ENCODE peak calls at places on chromosome 3, in six cellular contexts. V, W, Z, U, D and X are unnamed samples.

GRCh38 chr3:9932535-9932842 is 1.1 kb upstream of the CRELD1 start:
- DNase-seq in W (no peak), U (no peak), Z (no peak), V (no peak), D (no peak), X (no peak)

GRCh38 chr3:68997887-68998286 is 15.6 kb downstream of the EOGT start:
- DNase-seq in D (no peak), W (no peak), U (no peak), Z (no peak), V (no peak), X (no peak)

GRCh38 chr3:1183320-1184048 is 90.7 kb downstream of the CNTN6 start:
- DNase-seq in W (no peak), U (no peak), D (no peak), V (no peak), Z (no peak), X (no peak)

GRCh38 chr3:152817400-152817799 is 17.5 kb upstream of the P2RY1 start:
- DNase-seq in D (no peak), W (no peak), V (no peak), Z (no peak), U (no peak), X (no peak)

GRCh38 chr3:158748237-158748828 is 16.1 kb upstream of the RARRES1 start:
- DNase-seq in V (no peak), U (no peak), D (peak), Z (no peak), W (no peak), X (no peak)

GRCh38 chr3:127775398-127776109 is 46.8 kb downstream of the MGLL start:
- DNase-seq in V (peak), W (peak), D (no peak), U (no peak), Z (peak), X (no peak)

GRCh38 chr3:177488740-177489139 is 291.5 kb upstream of the TBL1XR1 start:
- DNase-seq in U (no peak), Z (no peak), D (no peak), V (peak), W (no peak), X (no peak)

GRCh38 chr3:87218560-87218959 is 8.5 kb upstream of the CHMP2B start:
- DNase-seq in U (no peak), V (no peak), D (no peak), W (no peak), Z (no peak), X (no peak)

GRCh38 chr3:16151109-16151508 is 23.4 kb upstream of the GALNT15 start:
- DNase-seq in W (peak), V (no peak), D (peak), Z (peak), U (no peak), X (peak)

GRCh38 chr3:102193255-102193654 is 241.6 kb upstream of the ZPLD1 start:
- DNase-seq in D (no peak), W (no peak), Z (no peak), V (no peak), U (no peak), X (no peak)

GRCh38 chr3:147392083-147392916 is 14.0 kb downstream of the ZIC4 start:
- DNase-seq in W (no peak), Z (no peak), U (no peak), D (no peak), V (no peak), X (peak)

GRCh38 chr3:141406265-141406664 is 38.0 kb downstream of the ZBTB38 start:
- DNase-seq in V (no peak), U (no peak), Z (no peak), W (no peak), D (no peak), X (no peak)

GRCh38 chr3:105842943-105843342 is 25.9 kb downstream of the CBLB start:
- DNase-seq in W (no peak), V (no peak), D (no peak), U (no peak), Z (no peak), X (no peak)

GRCh38 chr3:59774613-59775012 is 724.8 kb upstream of the CFAP20DC start:
- DNase-seq in V (no peak), D (no peak), U (no peak), W (no peak), Z (no peak), X (no peak)

GRCh38 chr3:102178817-102179216 is 256.0 kb upstream of the ZPLD1 start:
- DNase-seq in V (no peak), U (no peak), W (no peak), D (no peak), Z (no peak), X (no peak)

GRCh38 chr3:154015307-154015706 is 105.9 kb upstream of the ARHGEF26 start:
- DNase-seq in W (no peak), V (no peak), Z (no peak), U (no peak), D (no peak), X (no peak)

GRCh38 chr3:197750396-197750831 is 731 bp downstream of the FYTTD1 start:
- DNase-seq in D (peak), Z (no peak), W (peak), U (peak), V (peak), X (peak)

GRCh38 chr3:179265092-179265491 is 14.2 kb upstream of the KCNMB3 start:
- DNase-seq in V (no peak), D (no peak), Z (no peak), U (no peak), W (no peak), X (no peak)

GRCh38 chr3:43247556-43248186 is 38.7 kb upstream of the SNRK start:
- DNase-seq in D (no peak), Z (no peak), V (no peak), W (no peak), U (no peak), X (no peak)

GRCh38 chr3:16094644-16095272 is 79.7 kb upstream of the GALNT15 start:
- DNase-seq in W (no peak), D (no peak), U (no peak), Z (no peak), V (no peak), X (no peak)

GRCh38 chr3:186502138-186502941 is 41.8 kb downstream of the CRYGS start:
- DNase-seq in U (no peak), Z (no peak), W (no peak), V (peak), D (no peak), X (no peak)

DNA sequence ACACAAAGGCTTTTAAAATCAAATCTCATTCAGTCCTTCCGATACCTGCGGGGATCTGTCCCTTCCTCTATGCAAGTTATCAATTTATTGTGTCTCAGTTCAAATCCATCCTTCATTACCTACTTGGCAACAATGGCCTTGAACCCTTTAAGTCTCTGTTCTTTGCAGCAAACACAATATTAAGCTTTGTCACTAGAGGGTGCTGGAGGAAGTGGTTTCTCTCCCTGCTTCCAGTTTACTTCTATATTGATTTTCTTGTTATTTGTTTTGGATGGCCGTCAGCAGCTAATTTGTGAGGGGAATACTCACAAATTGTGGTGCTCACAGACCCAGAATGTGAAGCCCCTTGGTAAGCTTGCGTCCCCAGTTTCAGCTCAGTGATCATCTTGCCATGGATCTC is 278.3 kb downstream of the FGF12 start:
- DNase-seq in U (no peak), D (no peak), V (peak), W (no peak), Z (no peak), X (no peak)
- TF ChIP-seq CTCF in U (no peak), D (no peak), V (peak), W (peak), Z (no peak), X (peak)

DNA sequence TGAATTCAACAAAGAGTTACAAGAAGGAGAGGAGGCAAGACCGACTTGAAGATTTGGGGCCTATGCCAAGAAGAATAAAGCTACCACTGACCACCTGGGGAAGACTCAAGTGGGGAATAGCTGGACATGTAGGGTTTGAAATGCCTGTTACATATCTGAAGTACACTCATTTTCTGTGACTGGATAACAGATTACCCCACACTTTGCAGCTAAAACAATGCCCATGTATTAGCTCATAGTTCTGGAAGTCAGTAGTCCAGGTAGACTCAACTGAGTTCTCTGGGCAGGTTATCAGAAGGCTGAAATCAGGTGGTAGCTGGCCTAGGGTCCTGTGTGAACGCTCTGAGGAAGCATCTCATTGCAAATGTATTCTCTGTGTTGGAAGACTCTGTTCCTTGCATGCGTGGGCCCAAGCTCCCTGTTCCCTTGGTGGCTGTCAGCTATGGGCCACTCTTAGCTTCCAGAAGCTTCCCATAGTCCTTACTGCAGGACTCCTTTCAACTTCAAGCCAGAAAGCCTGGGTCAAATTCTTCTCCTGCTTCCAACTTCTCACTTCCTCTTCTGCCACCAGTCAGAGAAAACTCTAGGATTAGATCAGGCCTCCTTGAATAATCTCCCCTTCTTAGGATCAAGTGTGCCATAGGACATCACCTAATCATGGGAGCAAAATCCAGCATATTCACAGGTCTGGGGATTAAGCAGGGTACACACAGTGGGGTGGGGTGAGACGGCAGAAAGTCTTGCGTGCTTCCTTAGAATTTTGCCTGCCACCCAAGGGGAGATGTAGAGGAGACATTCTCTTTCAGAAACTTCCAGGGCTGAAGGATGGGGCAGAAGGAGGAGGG is 187.8 kb downstream of the SHQ1 start:
- DNase-seq in Z (no peak), D (no peak), U (no peak), W (no peak), V (no peak), X (no peak)
- TF ChIP-seq POLR2A in Z (no peak), D (no peak), U (no peak), W (no peak), V (no peak), X (no peak)

GRCh38 chr3:194585880-194586281 is 47.3 kb downstream of the TMEM44 start:
- DNase-seq in U (no peak), Z (no peak), D (no peak), V (no peak), W (no peak), X (no peak)
- TF ChIP-seq CTCF in U (no peak), Z (no peak), D (no peak), V (no peak), W (no peak), X (no peak)

DNA sequence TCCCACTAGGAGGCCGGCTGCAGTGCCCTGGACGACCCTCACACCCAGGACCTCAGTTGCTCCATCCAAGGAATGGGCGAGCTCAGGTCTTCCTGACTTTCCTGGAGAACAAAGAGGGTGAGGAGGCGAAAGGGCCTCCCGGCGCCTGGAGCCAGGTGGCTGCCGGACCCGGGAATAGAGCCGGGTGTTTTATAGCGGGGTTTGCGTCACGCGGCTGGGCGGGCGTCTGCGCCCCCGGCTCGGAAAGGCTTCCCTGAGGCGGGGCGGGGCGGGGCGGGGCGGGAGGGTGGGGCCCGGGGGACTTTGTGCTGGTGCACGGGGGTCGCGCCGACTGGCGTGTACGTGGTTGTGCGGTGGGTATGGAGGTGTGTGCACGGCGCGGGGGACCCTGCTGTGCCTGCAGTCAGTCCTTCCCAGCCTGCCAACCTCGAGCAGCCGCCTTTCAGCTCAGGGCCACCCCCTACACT is 4.6 kb upstream of the PRKCD start:
- DNase-seq in W (no peak), V (no peak), U (no peak), D (peak), Z (no peak), X (peak)
- TF ChIP-seq POLR2A in W (no peak), V (no peak), U (peak), D (peak), Z (no peak), X (peak)

DNA sequence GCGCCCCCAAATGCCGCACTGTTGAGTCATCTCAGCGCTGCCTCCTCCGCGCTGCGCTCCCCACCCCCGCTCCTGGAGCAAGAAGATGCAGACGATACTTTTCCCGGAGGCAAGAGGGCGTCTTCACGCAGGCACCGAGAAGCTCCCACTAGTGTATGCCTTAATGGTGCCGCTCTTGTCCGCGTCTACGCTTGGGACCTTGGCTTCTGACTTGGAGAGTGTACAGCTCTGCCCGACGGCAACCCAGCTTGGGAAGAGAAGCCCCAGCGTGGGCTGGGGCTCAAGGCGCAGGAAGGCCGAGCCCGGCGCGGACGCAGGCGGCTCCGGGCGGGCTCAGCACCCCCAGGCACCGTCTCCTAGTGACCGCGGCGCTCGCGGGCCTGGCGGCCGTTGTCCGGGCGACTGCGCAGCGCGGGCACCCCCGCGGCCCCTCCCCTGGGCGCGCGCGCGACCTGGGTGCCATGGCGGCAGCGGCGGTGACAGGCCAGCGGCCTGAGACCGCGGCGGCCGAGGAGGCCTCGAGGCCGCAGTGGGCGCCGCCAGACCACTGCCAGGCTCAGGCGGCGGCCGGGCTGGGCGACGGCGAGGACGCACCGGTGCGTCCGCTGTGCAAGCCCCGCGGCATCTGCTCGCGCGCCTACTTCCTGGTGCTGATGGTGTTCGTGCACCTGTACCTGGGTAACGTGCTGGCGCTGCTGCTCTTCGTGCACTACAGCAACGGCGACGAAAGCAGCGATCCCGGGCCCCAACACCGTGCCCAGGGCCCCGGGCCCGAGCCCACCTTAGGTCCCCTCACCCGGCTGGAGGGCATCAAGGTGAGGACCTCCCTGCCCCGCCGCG is at the start of gene P4HTM:
- DNase-seq in W (peak), U (peak), D (peak), V (peak), Z (peak), X (peak)
- TF ChIP-seq CTCF in W (peak), U (peak), D (peak), V (no peak), Z (peak), X (no peak)

DNA sequence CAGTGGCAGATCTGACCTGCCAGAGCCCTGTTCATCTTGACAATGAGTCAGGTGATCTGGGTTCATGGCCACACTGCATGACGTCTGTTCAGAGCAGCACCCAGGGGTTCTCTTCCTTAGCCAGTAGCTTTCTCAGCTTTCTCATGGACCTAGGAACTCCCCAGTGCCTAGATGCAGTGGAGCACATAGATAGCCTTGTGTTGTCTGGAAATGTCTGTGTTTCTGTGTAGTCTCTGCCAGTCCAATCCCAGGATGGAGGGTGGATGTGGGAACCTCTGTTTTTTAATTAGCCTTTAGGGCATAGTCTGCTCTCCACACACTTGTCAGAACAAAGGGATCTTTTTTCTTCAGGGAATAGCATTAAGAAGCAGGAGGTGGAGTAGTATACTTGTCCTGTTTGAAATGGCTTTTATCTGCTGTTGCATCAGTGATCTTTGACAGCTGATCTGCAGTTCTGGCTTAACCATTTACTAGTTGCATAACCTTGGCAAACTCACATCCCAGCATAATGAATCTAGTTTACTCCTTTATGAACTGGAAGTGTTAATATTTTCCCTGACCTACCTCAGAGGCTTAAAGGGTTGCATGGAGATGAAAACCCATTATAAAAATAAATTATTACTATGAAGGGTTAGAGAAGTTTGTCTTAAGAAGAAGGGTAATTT is 16.1 kb upstream of the CACNA1D start:
- DNase-seq in V (no peak), W (no peak), U (no peak), D (peak), Z (no peak), X (peak)
- TF ChIP-seq POLR2A in V (no peak), W (no peak), U (no peak), D (no peak), Z (no peak), X (no peak)

GRCh38 chr3:97975466-97975865 is 3.2 kb upstream of the RIOX2 start:
- DNase-seq in D (no peak), W (no peak), V (no peak), Z (no peak), U (no peak), X (no peak)
- TF ChIP-seq CTCF in D (no peak), W (no peak), V (no peak), Z (no peak), U (no peak), X (no peak)

GRCh38 chr3:58502832-58503231 is 10.9 kb downstream of the KCTD6 start:
- DNase-seq in Z (no peak), D (no peak), U (no peak), V (no peak), W (no peak), X (no peak)

GRCh38 chr3:58508437-58508836 is 16.5 kb downstream of the KCTD6 start:
- DNase-seq in W (no peak), Z (no peak), D (no peak), U (no peak), V (no peak), X (no peak)

GRCh38 chr3:58507356-58508062 is 15.6 kb downstream of the KCTD6 start:
- DNase-seq in U (no peak), Z (no peak), D (no peak), V (no peak), W (no peak), X (no peak)
- TF ChIP-seq POLR2A in U (no peak), Z (no peak), D (no peak), V (no peak), W (no peak), X (no peak)